ENCODE peak calls at places on chromosomes 2 and 18, in seven cellular contexts. B is AG09309, Y is vagina, S is cardiac muscle cell, K is upper lobe of right lung, M is mammary epithelial cell, C is uterus. L is an unnamed sample.

GRCh38 chr18:58135170-58135569 is 91.1 kb downstream of the NEDD4L start:
- DNase-seq in Y (no peak), B (peak; percentile 92), K (no peak), S (no peak), M (peak; percentile 60), C (no peak), L (peak; percentile 83)

GRCh38 chr2:12727641-12728040 is 10.9 kb downstream of the TRIB2 start:
- DNase-seq in M (no peak), Y (no peak), B (no peak), K (no peak), S (no peak), C (no peak), L (no peak)

GRCh38 chr2:47888581-47889280 is 17.6 kb downstream of the FBXO11 start:
- DNase-seq in S (no peak), C (no peak), B (no peak), M (no peak), Y (no peak), K (no peak), L (no peak)

GRCh38 chr18:74183110-74183509 is 34.8 kb downstream of the TIMM21 start:
- DNase-seq in B (no peak), K (no peak), S (no peak), Y (no peak), M (no peak), C (no peak), L (no peak)

GRCh38 chr2:77977486-77978063 is 455.4 kb upstream of the LRRTM4 start:
- DNase-seq in S (peak; percentile 45), Y (no peak), K (no peak), M (no peak), B (no peak), C (no peak), L (no peak)

GRCh38 chr2:25176138-25176537 is 7.8 kb upstream of the POMC start:
- DNase-seq in M (no peak), S (no peak), C (no peak), Y (no peak), B (no peak), K (no peak), L (no peak)

GRCh38 chr18:916562-916961 is 11.9 kb downstream of the ADCYAP1 start:
- DNase-seq in Y (no peak), K (no peak), S (no peak), B (no peak), C (no peak), M (no peak), L (no peak)

GRCh38 chr2:238895901-238896600 is 48.2 kb downstream of the TWIST2 start:
- DNase-seq in K (no peak), M (no peak), Y (no peak), B (peak; percentile 76), S (no peak), C (peak; percentile 87), L (peak; percentile 88)

GRCh38 chr2:174535757-174536703 is 49.2 kb upstream of the GPR155 start:
- DNase-seq in S (no peak), C (no peak), Y (no peak), M (no peak), K (no peak), B (no peak), L (no peak)

GRCh38 chr2:212157011-212157410 is 381.6 kb downstream of the ERBB4 start:
- DNase-seq in K (no peak), C (no peak), S (no peak), Y (no peak), B (no peak), M (peak; percentile 11), L (no peak)

GRCh38 chr2:162636206-162636728 is 202.3 kb downstream of the KCNH7 start:
- DNase-seq in C (no peak), M (no peak), S (no peak), Y (no peak), K (no peak), B (no peak), L (no peak)

GRCh38 chr2:68722712-68723111 is 11.9 kb upstream of the ARHGAP25 start:
- DNase-seq in C (no peak), K (no peak), S (no peak), Y (peak; percentile 56), M (no peak), B (no peak), L (no peak)

GRCh38 chr2:46175409-46175808 is 121.8 kb upstream of the EPAS1 start:
- DNase-seq in C (no peak), S (no peak), Y (no peak), B (no peak), K (no peak), M (no peak), L (no peak)

GRCh38 chr2:229910147-229910831 is 11.5 kb downstream of the TRIP12 start:
- DNase-seq in K (no peak), B (no peak), S (peak; percentile 9), C (no peak), Y (no peak), M (no peak), L (no peak)

GRCh38 chr2:71008342-71008741 is 13.7 kb upstream of the TEX261 start:
- DNase-seq in M (no peak), Y (no peak), B (no peak), C (no peak), K (peak; percentile 53), S (no peak), L (no peak)

GRCh38 chr18:42114310-42114943 is 159.4 kb downstream of the PIK3C3 start:
- DNase-seq in B (peak; percentile 46), C (peak; percentile 47), S (peak; percentile 87), K (no peak), Y (no peak), M (peak; percentile 53), L (peak; percentile 76)

GRCh38 chr2:172693529-172694185 is 42.0 kb upstream of the RAPGEF4 start:
- DNase-seq in S (no peak), K (no peak), C (no peak), B (no peak), Y (no peak), M (no peak), L (peak; percentile 40)

GRCh38 chr2:137173514-137173913 is 408.2 kb downstream of the THSD7B start:
- DNase-seq in K (no peak), C (no peak), B (peak; percentile 41), S (peak; percentile 17), M (peak; percentile 81), Y (no peak), L (no peak)

GRCh38 chr18:79915161-79916127 is 36.0 kb downstream of the SLC66A2 start:
- DNase-seq in Y (peak; percentile 80), K (peak; percentile 55), C (peak; percentile 11), B (no peak), M (no peak), S (no peak), L (no peak)

GRCh38 chr2:231929961-231930600 is 3.9 kb upstream of the NPPC start:
- DNase-seq in C (peak; percentile 86), B (no peak), K (no peak), M (no peak), S (no peak), Y (peak; percentile 83), L (no peak)

GRCh38 chr2:231928901-231929725 is 2.9 kb upstream of the NPPC start:
- DNase-seq in C (no peak), M (no peak), B (no peak), Y (peak; percentile 65), K (no peak), S (no peak), L (no peak)

GRCh38 chr2:231926761-231927565 is 767 bp upstream of the NPPC start:
- DNase-seq in C (peak; percentile 31), B (no peak), M (no peak), K (peak; percentile 65), Y (no peak), S (peak; percentile 23), L (no peak)

GRCh38 chr2:231927566-231927890 is 1.3 kb upstream of the NPPC start:
- DNase-seq in B (no peak), S (no peak), M (no peak), K (peak; percentile 27), C (no peak), Y (peak; percentile 29), L (no peak)

DNA sequence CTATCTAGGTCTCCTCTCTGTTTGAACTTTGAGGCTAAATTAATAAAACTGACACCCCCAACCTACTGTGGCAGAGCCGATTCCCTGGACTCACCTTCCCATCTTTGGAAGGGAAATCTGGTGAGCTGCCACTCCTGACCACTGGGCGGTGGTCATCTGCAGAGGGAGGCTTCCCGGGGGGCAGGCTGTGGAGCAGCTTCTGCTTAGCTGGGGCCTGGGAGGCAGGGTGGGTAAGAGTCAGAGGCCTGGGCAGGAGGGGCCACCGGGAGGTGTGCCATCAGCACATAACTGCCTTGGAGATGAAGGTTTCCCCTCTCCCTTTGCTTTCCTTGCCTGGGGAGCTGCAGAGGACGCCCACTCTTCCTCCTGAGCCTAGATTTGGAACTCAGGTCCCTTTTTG is 2.3 kb upstream of the NPPC start:
- DNase-seq in M (no peak), Y (peak; percentile 34), K (peak; percentile 40), C (no peak), S (peak; percentile 51), B (no peak), L (no peak)
- TF ChIP-seq CTCF in M (no peak), Y (no peak), K (no peak), C (no peak), S (no peak), B (peak; percentile 11), L (no peak)

GRCh38 chr2:166230724-166231070 is 102.9 kb upstream of the SCN1A start:
- DNase-seq in B (no peak), M (no peak), Y (no peak), K (no peak), S (no peak), C (no peak), L (no peak)

GRCh38 chr2:166229678-166230023 is 101.8 kb upstream of the SCN1A start:
- DNase-seq in M (no peak), Y (no peak), B (no peak), C (no peak), S (no peak), K (no peak), L (no peak)

GRCh38 chr2:166233244-166233643 is 105.4 kb upstream of the SCN1A start:
- DNase-seq in C (no peak), Y (no peak), K (no peak), M (no peak), B (no peak), S (no peak), L (no peak)

GRCh38 chr2:166234112-166234846 is 106.5 kb upstream of the SCN1A start:
- DNase-seq in C (no peak), M (no peak), Y (no peak), K (no peak), B (no peak), S (no peak), L (peak; percentile 33)

GRCh38 chr2:166230024-166230723 is 102.4 kb upstream of the SCN1A start:
- DNase-seq in B (no peak), M (no peak), C (no peak), K (no peak), Y (no peak), S (no peak), L (no peak)
- H3K4me3 ChIP-seq in B (no peak overlapping the region), M (no peak overlapping the region), C (no peak overlapping the region), K (no peak overlapping the region), Y (no peak overlapping the region), S (no peak overlapping the region), L (no peak overlapping the region)

GRCh38 chr18:44901283-44901682 is 220.6 kb downstream of the SETBP1 start:
- DNase-seq in B (no peak), C (no peak), K (no peak), S (no peak), Y (no peak), M (no peak), L (no peak)
- TF ChIP-seq CTCF in B (peak; percentile 33), C (no peak), K (peak; percentile 13), S (peak; percentile 32), Y (no peak), M (peak; percentile 25), L (peak; percentile 34)

GRCh38 chr2:83112863-83113262 is 1346.2 kb downstream of the SUCLG1 start:
- DNase-seq in M (no peak), S (no peak), Y (no peak), K (no peak), C (no peak), B (no peak), L (no peak)
- H3K4me3 ChIP-seq in M (no peak overlapping the region), S (no peak overlapping the region), Y (no peak overlapping the region), K (no peak overlapping the region), C (no peak overlapping the region), B (no peak overlapping the region), L (no peak overlapping the region)

L was measured in HFF-Myc.